ENCODE peak calls at places on chromosomes 7 and 10, in nine cellular contexts. One of them, this sample, is unnamed.

GRCh38 chr7:87739306-87739705 is 111.1 kb downstream of the RUNDC3B start:
- DNase-seq in psoas muscle: no peak
- DNase-seq in neural crest cell: no peak
- DNase-seq in stomach: no peak
- DNase-seq in Daoy: no peak
- DNase-seq in heart left ventricle: no peak
- DNase-seq in NCI-H1105: no peak
- DNase-seq in mucosa of gallbladder: no peak
- DNase-seq in HuH-7.5: no peak
- DNase-seq in this sample: no peak

GRCh38 chr10:130935051-130935450 is 376.5 kb downstream of the TCERG1L start:
- DNase-seq in mucosa of gallbladder: no peak
- DNase-seq in stomach: no peak
- DNase-seq in heart left ventricle: no peak
- DNase-seq in neural crest cell: no peak
- DNase-seq in NCI-H1105: no peak
- DNase-seq in psoas muscle: peak; percentile 22
- DNase-seq in HuH-7.5: no peak
- DNase-seq in Daoy: peak; percentile 29
- DNase-seq in this sample: no peak

GRCh38 chr7:90192876-90193765 is 18.4 kb upstream of the STEAP2 start:
- DNase-seq in mucosa of gallbladder: no peak
- DNase-seq in psoas muscle: no peak
- DNase-seq in neural crest cell: no peak
- DNase-seq in heart left ventricle: no peak
- DNase-seq in HuH-7.5: no peak
- DNase-seq in stomach: no peak
- DNase-seq in NCI-H1105: no peak
- DNase-seq in Daoy: no peak
- DNase-seq in this sample: no peak

GRCh38 chr7:90209776-90210175 is 1.8 kb upstream of the STEAP2 start:
- DNase-seq in HuH-7.5: no peak
- DNase-seq in stomach: no peak
- DNase-seq in heart left ventricle: no peak
- DNase-seq in neural crest cell: no peak
- DNase-seq in mucosa of gallbladder: no peak
- DNase-seq in Daoy: peak; percentile 4
- DNase-seq in NCI-H1105: no peak
- DNase-seq in psoas muscle: no peak
- DNase-seq in this sample: no peak

GRCh38 chr10:68251146-68251545 is 19.2 kb upstream of the ATOH7 start:
- DNase-seq in neural crest cell: no peak
- DNase-seq in Daoy: no peak
- DNase-seq in heart left ventricle: no peak
- DNase-seq in psoas muscle: no peak
- DNase-seq in stomach: no peak
- DNase-seq in mucosa of gallbladder: no peak
- DNase-seq in HuH-7.5: no peak
- DNase-seq in NCI-H1105: no peak
- DNase-seq in this sample: no peak

GRCh38 chr7:148505955-148506354 is 84.6 kb upstream of the C7orf33 start:
- DNase-seq in stomach: no peak
- DNase-seq in mucosa of gallbladder: no peak
- DNase-seq in NCI-H1105: no peak
- DNase-seq in neural crest cell: no peak
- DNase-seq in HuH-7.5: no peak
- DNase-seq in Daoy: no peak
- DNase-seq in psoas muscle: no peak
- DNase-seq in heart left ventricle: no peak
- DNase-seq in this sample: no peak

GRCh38 chr7:105697753-105698152 is 116.5 kb upstream of the EFCAB10 start:
- DNase-seq in NCI-H1105: no peak
- DNase-seq in Daoy: no peak
- DNase-seq in stomach: no peak
- DNase-seq in psoas muscle: no peak
- DNase-seq in HuH-7.5: no peak
- DNase-seq in mucosa of gallbladder: no peak
- DNase-seq in neural crest cell: no peak
- DNase-seq in heart left ventricle: no peak
- DNase-seq in this sample: no peak

GRCh38 chr7:137195996-137196395 is 147.5 kb downstream of the PTN start:
- DNase-seq in mucosa of gallbladder: no peak
- DNase-seq in NCI-H1105: no peak
- DNase-seq in HuH-7.5: no peak
- DNase-seq in psoas muscle: no peak
- DNase-seq in neural crest cell: no peak
- DNase-seq in heart left ventricle: no peak
- DNase-seq in stomach: no peak
- DNase-seq in Daoy: no peak
- DNase-seq in this sample: no peak

This sample was measured in dermis blood vessel endothelial cell.